ENCODE peak calls at places on chromosomes 1 and 21, in nine cellular contexts. O is AG08396; U is activated CD4-positive, CD25-positive, alpha-beta regulatory T cell; J is left cardiac atrium; D is adrenal gland; Q is HT1080; I is H54; F is posterior cingulate gyrus; Z is mucosa of descending colon. Y is an unnamed sample.

GRCh38 chr1:84509029-84509428 is 2.6 kb upstream of the GNG5 start:
- DNase-seq in O (no peak), U (no peak), J (no peak), D (no peak), Q (no peak), I (no peak), F (no peak), Z (no peak), Y (no peak)

GRCh38 chr1:18161690-18162089 is 54.1 kb downstream of the IGSF21 start:
- DNase-seq in O (no peak), U (no peak), J (no peak), D (no peak), Q (no peak), I (no peak), F (no peak), Z (no peak), Y (no peak)

GRCh38 chr1:228094432-228095016 is 8.6 kb downstream of the C1orf35 start:
- DNase-seq in O (no peak), U (no peak), J (no peak), D (no peak), Q (no peak), I (no peak), F (no peak), Z (no peak), Y (no peak)

GRCh38 chr1:27971674-27972073 is 11.9 kb downstream of the XKR8 start:
- DNase-seq in O (no peak), U (no peak), J (no peak), D (no peak), Q (no peak), I (no peak), F (no peak), Z (no peak), Y (no peak)

GRCh38 chr1:211643324-211644212 is 31.9 kb downstream of the NEK2 start:
- DNase-seq in O (no peak), U (no peak), J (no peak), D (peak; percentile 76), Q (peak; percentile 46), I (peak; percentile 53), F (no peak), Z (peak; percentile 83), Y (no peak)

GRCh38 chr1:234719454-234720258 is 109.7 kb upstream of the IRF2BP2 start:
- DNase-seq in O (no peak), U (no peak), J (no peak), D (no peak), Q (no peak), I (no peak), F (no peak), Z (no peak), Y (no peak)

GRCh38 chr1:241918879-241919278 is 38.7 kb upstream of the BECN2 start:
- DNase-seq in O (peak; percentile 26), U (no peak), J (no peak), D (peak; percentile 69), Q (peak; percentile 75), I (peak; percentile 80), F (no peak), Z (no peak), Y (peak; percentile 29)

GRCh38 chr1:165222580-165222979 is 133.9 kb downstream of the LMX1A start:
- DNase-seq in O (no peak), U (no peak), J (no peak), D (no peak), Q (no peak), I (no peak), F (no peak), Z (no peak), Y (no peak)

GRCh38 chr1:76723949-76724348 is 143.3 kb upstream of the ST6GALNAC5 start:
- DNase-seq in O (no peak), U (no peak), J (no peak), D (no peak), Q (no peak), I (no peak), F (no peak), Z (no peak), Y (no peak)

GRCh38 chr1:95013948-95014574 is 58.7 kb downstream of the ALG14 start:
- DNase-seq in O (no peak), U (no peak), J (no peak), D (no peak), Q (no peak), I (no peak), F (no peak), Z (no peak), Y (no peak)

GRCh38 chr1:212030936-212031528 is 4.3 kb downstream of the INTS7 start:
- DNase-seq in O (peak; percentile 43), U (no peak), J (no peak), D (peak; percentile 43), Q (peak; percentile 86), I (peak; percentile 19), F (no peak), Z (no peak), Y (peak; percentile 90)

GRCh38 chr1:228397966-228398365 is 8.7 kb downstream of the TRIM11 start:
- DNase-seq in O (no peak), U (no peak), J (no peak), D (no peak), Q (no peak), I (no peak), F (no peak), Z (peak; percentile 7), Y (no peak)

GRCh38 chr1:93805027-93805426 is 74.0 kb downstream of the DNTTIP2 start:
- DNase-seq in O (no peak), U (no peak), J (no peak), D (no peak), Q (no peak), I (no peak), F (no peak), Z (no peak), Y (no peak)

GRCh38 chr1:3717715-3718601 is 34.3 kb upstream of the CCDC27 start:
- DNase-seq in O (peak; percentile 77), U (no peak), J (no peak), D (no peak), Q (no peak), I (no peak), F (no peak), Z (no peak), Y (no peak)

GRCh38 chr1:43970502-43970901 is 692 bp downstream of the DPH2 start:
- DNase-seq in O (no peak), U (no peak), J (no peak), D (no peak), Q (no peak), I (no peak), F (no peak), Z (no peak), Y (no peak)

GRCh38 chr1:96416111-96416595 is 305.4 kb upstream of the PTBP2 start:
- DNase-seq in O (peak; percentile 70), U (no peak), J (peak; percentile 47), D (no peak), Q (peak; percentile 99), I (peak; percentile 26), F (no peak), Z (no peak), Y (peak; percentile 1)

GRCh38 chr1:241401156-241401555 is 44.2 kb upstream of the RGS7 start:
- DNase-seq in O (no peak), U (no peak), J (no peak), D (no peak), Q (peak; percentile 43), I (no peak), F (no peak), Z (no peak), Y (no peak)

GRCh38 chr1:4801192-4801924 is 146.9 kb downstream of the AJAP1 start:
- DNase-seq in O (no peak), U (no peak), J (peak; percentile 69), D (no peak), Q (no peak), I (no peak), F (peak; percentile 62), Z (peak; percentile 68), Y (no peak)

GRCh38 chr1:2535455-2535854 is 5.4 kb upstream of the HES5 start:
- DNase-seq in O (no peak), U (no peak), J (no peak), D (no peak), Q (no peak), I (no peak), F (no peak), Z (no peak), Y (no peak)

GRCh38 chr1:49060766-49061165 is 284.1 kb upstream of the BEND5 start:
- DNase-seq in O (no peak), U (no peak), J (no peak), D (no peak), Q (peak; percentile 92), I (no peak), F (no peak), Z (no peak), Y (no peak)

GRCh38 chr1:19315378-19316206 is 3.5 kb downstream of the SLC66A1 start:
- DNase-seq in O (no peak), U (no peak), J (no peak), D (no peak), Q (peak; percentile 77), I (peak; percentile 25), F (no peak), Z (no peak), Y (no peak)

GRCh38 chr1:168368131-168368530 is 87.5 kb downstream of the TBX19 start:
- DNase-seq in O (no peak), U (no peak), J (no peak), D (no peak), Q (peak; percentile 59), I (no peak), F (no peak), Z (no peak), Y (no peak)

GRCh38 chr1:153852170-153852569 is 70.6 kb downstream of the GATAD2B start:
- DNase-seq in O (no peak), U (no peak), J (no peak), D (no peak), Q (no peak), I (no peak), F (no peak), Z (no peak), Y (no peak)

GRCh38 chr1:55669308-55669707 is 454.1 kb upstream of the USP24 start:
- DNase-seq in O (peak; percentile 33), U (no peak), J (peak; percentile 33), D (no peak), Q (no peak), I (no peak), F (no peak), Z (no peak), Y (no peak)

GRCh38 chr21:29193907-29194306 is 63.5 kb downstream of the MAP3K7CL start:
- DNase-seq in O (no peak), U (no peak), J (no peak), D (no peak), Q (no peak), I (no peak), F (no peak), Z (no peak), Y (no peak)

GRCh38 chr1:27348861-27349783 is 7.3 kb downstream of the SYTL1 start:
- DNase-seq in O (peak; percentile 59), U (no peak), J (no peak), D (no peak), Q (no peak), I (peak; percentile 51), F (no peak), Z (peak; percentile 81), Y (no peak)

GRCh38 chr1:68232354-68233148 is at the start of gene WLS:
- DNase-seq in O (peak; percentile 80), U (no peak), J (peak; percentile 83), D (peak; percentile 84), Q (peak; percentile 83), I (peak; percentile 64), F (peak; percentile 83), Z (peak; percentile 84), Y (peak; percentile 50)

GRCh38 chr21:33747420-33747819 is 105.1 kb downstream of the ITSN1 start:
- DNase-seq in O (no peak), U (no peak), J (no peak), D (no peak), Q (no peak), I (no peak), F (no peak), Z (no peak), Y (no peak)

GRCh38 chr1:234197839-234198238 is 175.4 kb upstream of the COA6 start:
- DNase-seq in O (no peak), U (no peak), J (no peak), D (no peak), Q (no peak), I (no peak), F (no peak), Z (no peak), Y (no peak)

GRCh38 chr1:170885551-170885950 is 49.8 kb upstream of the MROH9 start:
- DNase-seq in O (no peak), U (no peak), J (no peak), D (peak; percentile 7), Q (no peak), I (no peak), F (no peak), Z (no peak), Y (no peak)

GRCh38 chr1:40936878-40937484 is 42.5 kb upstream of the CTPS1 start:
- DNase-seq in O (peak; percentile 30), U (no peak), J (no peak), D (no peak), Q (no peak), I (no peak), F (no peak), Z (no peak), Y (no peak)